ENCODE peak calls at places on chromosomes 1 and 21, in seven cellular contexts. H is SK-N-DZ, Z is NCI-H2081, F is NCI-H1105, Y is A549, K is SW 1271, B is adrenal gland. U is an unnamed sample.

GRCh38 chr1:152448496-152448895 is 34.4 kb upstream of the CRNN start:
- DNase-seq in H (no peak), Z (no peak), F (no peak), Y (no peak), K (no peak), B (no peak), U (no peak)

GRCh38 chr1:227899820-227900449 is 47.8 kb downstream of the WNT9A start:
- DNase-seq in H (no peak), Z (no peak), F (no peak), Y (no peak), K (no peak), B (no peak), U (no peak)

GRCh38 chr1:15089244-15089992 is 64.1 kb upstream of the TMEM51 start:
- DNase-seq in H (no peak), Z (no peak), F (no peak), Y (no peak), K (no peak), B (no peak), U (no peak)

GRCh38 chr1:58290685-58291372 is 255.7 kb downstream of the OMA1 start:
- DNase-seq in H (no peak), Z (no peak), F (no peak), Y (no peak), K (no peak), B (peak; percentile 34), U (no peak)

GRCh38 chr1:182249201-182249676 is 142.4 kb downstream of the GLUL start:
- DNase-seq in H (no peak), Z (no peak), F (no peak), Y (no peak), K (no peak), B (no peak), U (no peak)

GRCh38 chr1:44045064-44045463 is 13.8 kb upstream of the SLC6A9 start:
- DNase-seq in H (no peak), Z (no peak), F (no peak), Y (no peak), K (no peak), B (no peak), U (no peak)

GRCh38 chr1:42953182-42954180 is 5.2 kb downstream of the SLC2A1 start:
- DNase-seq in H (no peak), Z (no peak), F (no peak), Y (peak; percentile 2), K (no peak), B (no peak), U (no peak)

GRCh38 chr1:214425101-214425500 is 126.3 kb downstream of the PTPN14 start:
- DNase-seq in H (no peak), Z (no peak), F (no peak), Y (no peak), K (no peak), B (no peak), U (no peak)

GRCh38 chr1:40625076-40625475 is 40.4 kb downstream of the RIMS3 start:
- DNase-seq in H (no peak), Z (peak; percentile 58), F (no peak), Y (peak; percentile 10), K (no peak), B (peak; percentile 71), U (no peak)

GRCh38 chr1:78892251-78892650 is 114.3 kb downstream of the ADGRL4 start:
- DNase-seq in H (no peak), Z (no peak), F (no peak), Y (no peak), K (no peak), B (no peak), U (no peak)

GRCh38 chr1:236348071-236348470 is 46.0 kb upstream of the EDARADD start:
- DNase-seq in H (no peak), Z (no peak), F (no peak), Y (no peak), K (no peak), B (no peak), U (no peak)

GRCh38 chr1:245827306-245827705 is 672.5 kb downstream of the KIF26B start:
- DNase-seq in H (no peak), Z (no peak), F (no peak), Y (no peak), K (no peak), B (no peak), U (no peak)

GRCh38 chr1:224183591-224184312 is 712 bp downstream of the DEGS1 start:
- DNase-seq in H (peak; percentile 57), Z (peak; percentile 71), F (peak; percentile 71), Y (peak; percentile 64), K (peak; percentile 30), B (peak; percentile 50), U (peak; percentile 75)

GRCh38 chr1:10225573-10225972 is 15.2 kb downstream of the KIF1B start:
- DNase-seq in H (no peak), Z (no peak), F (no peak), Y (no peak), K (no peak), B (no peak), U (no peak)

GRCh38 chr1:63607322-63607721 is 14.1 kb downstream of the PGM1 start:
- DNase-seq in H (no peak), Z (no peak), F (no peak), Y (no peak), K (no peak), B (no peak), U (no peak)

GRCh38 chr1:50976890-50977574 is 7.0 kb downstream of the CDKN2C start:
- DNase-seq in H (peak; percentile 66), Z (peak; percentile 84), F (peak; percentile 76), Y (peak; percentile 77), K (peak; percentile 17), B (peak; percentile 63), U (no peak)

GRCh38 chr1:244231572-244232315 is 180.7 kb downstream of the ZBTB18 start:
- DNase-seq in H (peak; percentile 33), Z (peak; percentile 89), F (peak; percentile 73), Y (no peak), K (no peak), B (no peak), U (no peak)

GRCh38 chr1:159005676-159006075 is 4.0 kb upstream of the IFI16 start:
- DNase-seq in H (peak; percentile 65), Z (no peak), F (no peak), Y (no peak), K (no peak), B (no peak), U (no peak)

GRCh38 chr1:157497284-157497683 is 55.0 kb downstream of the FCRL5 start:
- DNase-seq in H (no peak), Z (no peak), F (no peak), Y (no peak), K (no peak), B (no peak), U (no peak)

GRCh38 chr21:44751186-44751798 is 39.9 kb upstream of the TSPEAR start:
- DNase-seq in H (no peak), Z (no peak), F (no peak), Y (no peak), K (no peak), B (peak; percentile 8), U (no peak)

GRCh38 chr1:220879090-220879508 is at the start of gene HLX:
- DNase-seq in H (peak; percentile 85), Z (no peak), F (no peak), Y (peak; percentile 80), K (peak; percentile 73), B (peak; percentile 86), U (no peak)

GRCh38 chr1:6385673-6386191 is 7.8 kb downstream of the ACOT7 start:
- DNase-seq in H (peak; percentile 36), Z (no peak), F (peak; percentile 79), Y (peak; percentile 84), K (peak; percentile 87), B (peak; percentile 39), U (no peak)

GRCh38 chr1:184806296-184806721 is 51.7 kb upstream of the EDEM3 start:
- DNase-seq in H (no peak), Z (no peak), F (no peak), Y (no peak), K (no peak), B (no peak), U (no peak)

GRCh38 chr1:39194398-39195051 is 10.0 kb upstream of the MACF1 start:
- DNase-seq in H (no peak), Z (no peak), F (no peak), Y (no peak), K (no peak), B (no peak), U (no peak)

GRCh38 chr1:7680791-7681165 is 90.3 kb upstream of the VAMP3 start:
- DNase-seq in H (no peak), Z (peak; percentile 70), F (peak; percentile 51), Y (no peak), K (no peak), B (no peak), U (no peak)

GRCh38 chr1:65045022-65045786 is 78.9 kb upstream of the JAK1 start:
- DNase-seq in H (no peak), Z (no peak), F (no peak), Y (no peak), K (no peak), B (no peak), U (no peak)

GRCh38 chr1:192633533-192634258 is 2.3 kb upstream of the RGS13 start:
- DNase-seq in H (no peak), Z (no peak), F (no peak), Y (no peak), K (no peak), B (no peak), U (no peak)

GRCh38 chr21:18677632-18678031 is 274.0 kb upstream of the TMPRSS15 start:
- DNase-seq in H (no peak), Z (no peak), F (no peak), Y (no peak), K (no peak), B (no peak), U (no peak)

GRCh38 chr1:10753279-10753678 is 43.2 kb downstream of the CASZ1 start:
- DNase-seq in H (no peak), Z (no peak), F (no peak), Y (no peak), K (no peak), B (no peak), U (no peak)

GRCh38 chr21:42038826-42039425 is 28.8 kb upstream of the ZBTB21 start:
- DNase-seq in H (no peak), Z (no peak), F (no peak), Y (no peak), K (no peak), B (peak; percentile 8), U (no peak)

GRCh38 chr1:33060579-33061083 is 20.3 kb upstream of the AZIN2 start:
- DNase-seq in H (no peak), Z (no peak), F (no peak), Y (peak; percentile 29), K (peak; percentile 13), B (no peak), U (no peak)

GRCh38 chr1:8880068-8880676 is 1.7 kb upstream of the ENO1 start:
- DNase-seq in H (no peak), Z (no peak), F (no peak), Y (peak; percentile 92), K (peak; percentile 52), B (peak; percentile 73), U (no peak)

GRCh38 chr21:35134299-35134698 is 85.2 kb upstream of the RUNX1 start:
- DNase-seq in H (no peak), Z (no peak), F (no peak), Y (no peak), K (no peak), B (no peak), U (no peak)

GRCh38 chr1:230820568-230820967 is 47.8 kb downstream of the C1orf198 start:
- DNase-seq in H (no peak), Z (no peak), F (no peak), Y (no peak), K (no peak), B (no peak), U (no peak)

GRCh38 chr21:29571949-29572348 is 273.2 kb downstream of the BACH1 start:
- DNase-seq in H (no peak), Z (no peak), F (no peak), Y (no peak), K (no peak), B (no peak), U (no peak)

GRCh38 chr21:43654806-43655489 is 4.3 kb downstream of the HSF2BP start:
- DNase-seq in H (no peak), Z (no peak), F (no peak), Y (no peak), K (no peak), B (no peak), U (no peak)

GRCh38 chr1:179053486-179053885 is 27.8 kb downstream of the FAM20B start:
- DNase-seq in H (no peak), Z (no peak), F (no peak), Y (no peak), K (no peak), B (no peak), U (no peak)

GRCh38 chr1:172870901-172871606 is 179.7 kb downstream of the TNFSF18 start:
- DNase-seq in H (no peak), Z (no peak), F (no peak), Y (peak; percentile 41), K (no peak), B (no peak), U (no peak)